ENCODE peak calls at places on chromosome 1, in four cellular contexts. One of them, this sample, is unnamed.

GRCh38 chr1:6347641-6348487 is 45.7 kb downstream of the ACOT7 start:
- DNase-seq in NCI-H2081: peak
- DNase-seq in naive thymus-derived CD4-positive, alpha-beta T cell: peak
- DNase-seq in posterior cingulate gyrus: no peak
- DNase-seq in this sample: no peak

GRCh38 chr1:52727956-52728656 is 1.9 kb downstream of the ZYG11B start:
- DNase-seq in NCI-H2081: no peak
- DNase-seq in naive thymus-derived CD4-positive, alpha-beta T cell: no peak
- DNase-seq in posterior cingulate gyrus: no peak
- DNase-seq in this sample: no peak

GRCh38 chr1:169795687-169796086 is 980 bp upstream of the METTL18 start:
- DNase-seq in posterior cingulate gyrus: no peak
- DNase-seq in NCI-H2081: no peak
- DNase-seq in naive thymus-derived CD4-positive, alpha-beta T cell: no peak
- DNase-seq in this sample: no peak

GRCh38 chr1:168567568-168567967 is 8.8 kb upstream of the XCL1 start:
- DNase-seq in naive thymus-derived CD4-positive, alpha-beta T cell: no peak
- DNase-seq in NCI-H2081: no peak
- DNase-seq in posterior cingulate gyrus: no peak
- DNase-seq in this sample: no peak

GRCh38 chr1:50422946-50423669 is at the start of gene DMRTA2:
- DNase-seq in posterior cingulate gyrus: peak
- DNase-seq in naive thymus-derived CD4-positive, alpha-beta T cell: no peak
- DNase-seq in NCI-H2081: peak
- DNase-seq in this sample: peak

GRCh38 chr1:84428220-84428619 is 29.9 kb downstream of the DNASE2B start:
- DNase-seq in NCI-H2081: peak
- DNase-seq in posterior cingulate gyrus: no peak
- DNase-seq in naive thymus-derived CD4-positive, alpha-beta T cell: no peak
- DNase-seq in this sample: peak

GRCh38 chr1:161374373-161374772 is 6.7 kb upstream of the CFAP126 start:
- DNase-seq in naive thymus-derived CD4-positive, alpha-beta T cell: no peak
- DNase-seq in posterior cingulate gyrus: no peak
- DNase-seq in NCI-H2081: no peak
- DNase-seq in this sample: no peak

GRCh38 chr1:21022279-21023040 is 154.2 kb downstream of the EIF4G3 start:
- DNase-seq in posterior cingulate gyrus: no peak
- DNase-seq in NCI-H2081: peak
- DNase-seq in naive thymus-derived CD4-positive, alpha-beta T cell: no peak
- DNase-seq in this sample: peak

GRCh38 chr1:8423134-8423701 is 105.3 kb downstream of the SLC45A1 start:
- DNase-seq in naive thymus-derived CD4-positive, alpha-beta T cell: peak
- DNase-seq in posterior cingulate gyrus: peak
- DNase-seq in NCI-H2081: no peak
- DNase-seq in this sample: no peak

GRCh38 chr1:90139837-90140236 is 144.9 kb downstream of the ZNF326 start:
- DNase-seq in posterior cingulate gyrus: no peak
- DNase-seq in naive thymus-derived CD4-positive, alpha-beta T cell: no peak
- DNase-seq in NCI-H2081: no peak
- DNase-seq in this sample: no peak

GRCh38 chr1:97947751-97948150 is 26.9 kb upstream of the DPYD start:
- DNase-seq in naive thymus-derived CD4-positive, alpha-beta T cell: no peak
- DNase-seq in posterior cingulate gyrus: no peak
- DNase-seq in NCI-H2081: no peak
- DNase-seq in this sample: no peak

GRCh38 chr1:181113061-181113695 is 24.7 kb downstream of the IER5 start:
- DNase-seq in NCI-H2081: no peak
- DNase-seq in posterior cingulate gyrus: no peak
- DNase-seq in naive thymus-derived CD4-positive, alpha-beta T cell: no peak
- DNase-seq in this sample: no peak

GRCh38 chr1:207405814-207406213 is 48.3 kb upstream of the CR2 start:
- DNase-seq in naive thymus-derived CD4-positive, alpha-beta T cell: no peak
- DNase-seq in NCI-H2081: no peak
- DNase-seq in posterior cingulate gyrus: no peak
- DNase-seq in this sample: no peak

GRCh38 chr1:77940921-77941570 is 37.8 kb downstream of the FUBP1 start:
- DNase-seq in naive thymus-derived CD4-positive, alpha-beta T cell: no peak
- DNase-seq in NCI-H2081: no peak
- DNase-seq in posterior cingulate gyrus: no peak
- DNase-seq in this sample: no peak

GRCh38 chr1:58989845-58990244 is 206.0 kb upstream of the JUN start:
- DNase-seq in naive thymus-derived CD4-positive, alpha-beta T cell: no peak
- DNase-seq in posterior cingulate gyrus: no peak
- DNase-seq in NCI-H2081: no peak
- DNase-seq in this sample: no peak

This sample was measured in NCI-H146.